ENCODE peak calls at places on chromosome 14, in six cellular contexts. B is choroid plexus epithelial cell; W is hepatocyte; N is mammary epithelial cell; J is CD8-positive, alpha-beta T cell; K is sigmoid colon. P is an unnamed sample.

GRCh38 chr14:24432259-24433131 is 2.7 kb downstream of the KHNYN start:
- DNase-seq in B (no peak), W (no peak), N (peak), J (no peak), K (peak), P (no peak)

GRCh38 chr14:54220122-54220691 is 176.6 kb upstream of the CDKN3 start:
- DNase-seq in B (no peak), W (peak), N (no peak), J (no peak), K (no peak), P (no peak)

GRCh38 chr14:69573841-69574265 is 818 bp downstream of the CCDC177 start:
- DNase-seq in B (no peak), W (peak), N (no peak), J (no peak), K (no peak), P (no peak)

GRCh38 chr14:36646664-36647416 is 14.8 kb upstream of the PAX9 start:
- DNase-seq in B (no peak), W (peak), N (peak), J (no peak), K (no peak), P (no peak)

GRCh38 chr14:56687123-56687522 is 107.5 kb downstream of the TMEM260 start:
- DNase-seq in B (no peak), W (no peak), N (peak), J (no peak), K (no peak), P (no peak)

GRCh38 chr14:93160353-93160801 is 24.3 kb downstream of the MOAP1 start:
- DNase-seq in B (peak), W (peak), N (no peak), J (no peak), K (no peak), P (no peak)

GRCh38 chr14:66493750-66494149 is 7.6 kb downstream of the CCDC196 start:
- DNase-seq in B (no peak), W (no peak), N (no peak), J (no peak), K (no peak), P (no peak)

GRCh38 chr14:68766299-68767247 is 26.3 kb downstream of the ZFP36L1 start:
- DNase-seq in B (no peak), W (no peak), N (no peak), J (no peak), K (peak), P (no peak)

GRCh38 chr14:55075628-55076027 is 24.2 kb downstream of the MAPK1IP1L start:
- DNase-seq in B (peak), W (no peak), N (no peak), J (no peak), K (no peak), P (peak)

GRCh38 chr14:34713681-34714319 is 593 bp downstream of the CFL2 start:
- DNase-seq in B (peak), W (peak), N (peak), J (no peak), K (peak), P (peak)

GRCh38 chr14:65258391-65258790 is 154.1 kb upstream of the FUT8 start:
- DNase-seq in B (peak), W (no peak), N (peak), J (no peak), K (no peak), P (peak)

GRCh38 chr14:68649461-68650189 is 143.2 kb downstream of the ZFP36L1 start:
- DNase-seq in B (no peak), W (no peak), N (no peak), J (no peak), K (no peak), P (peak)

GRCh38 chr14:89206426-89206825 is 210.6 kb downstream of the FOXN3 start:
- DNase-seq in B (no peak), W (no peak), N (no peak), J (no peak), K (no peak), P (no peak)

GRCh38 chr14:100691395-100692025 is 35.2 kb upstream of the DLK1 start:
- DNase-seq in B (no peak), W (no peak), N (peak), J (no peak), K (no peak), P (no peak)

GRCh38 chr14:69471916-69472315 is 12.6 kb upstream of the PLEKHD1 start:
- DNase-seq in B (no peak), W (peak), N (no peak), J (no peak), K (no peak), P (no peak)

GRCh38 chr14:32763673-32764072 is 175.0 kb upstream of the NPAS3 start:
- DNase-seq in B (no peak), W (no peak), N (no peak), J (no peak), K (no peak), P (no peak)

GRCh38 chr14:58138065-58138718 is 13.8 kb downstream of the ARMH4 start:
- DNase-seq in B (no peak), W (peak), N (no peak), J (no peak), K (no peak), P (no peak)

GRCh38 chr14:99134333-99135046 is 137.5 kb downstream of the BCL11B start:
- DNase-seq in B (no peak), W (no peak), N (no peak), J (no peak), K (peak), P (no peak)

DNA sequence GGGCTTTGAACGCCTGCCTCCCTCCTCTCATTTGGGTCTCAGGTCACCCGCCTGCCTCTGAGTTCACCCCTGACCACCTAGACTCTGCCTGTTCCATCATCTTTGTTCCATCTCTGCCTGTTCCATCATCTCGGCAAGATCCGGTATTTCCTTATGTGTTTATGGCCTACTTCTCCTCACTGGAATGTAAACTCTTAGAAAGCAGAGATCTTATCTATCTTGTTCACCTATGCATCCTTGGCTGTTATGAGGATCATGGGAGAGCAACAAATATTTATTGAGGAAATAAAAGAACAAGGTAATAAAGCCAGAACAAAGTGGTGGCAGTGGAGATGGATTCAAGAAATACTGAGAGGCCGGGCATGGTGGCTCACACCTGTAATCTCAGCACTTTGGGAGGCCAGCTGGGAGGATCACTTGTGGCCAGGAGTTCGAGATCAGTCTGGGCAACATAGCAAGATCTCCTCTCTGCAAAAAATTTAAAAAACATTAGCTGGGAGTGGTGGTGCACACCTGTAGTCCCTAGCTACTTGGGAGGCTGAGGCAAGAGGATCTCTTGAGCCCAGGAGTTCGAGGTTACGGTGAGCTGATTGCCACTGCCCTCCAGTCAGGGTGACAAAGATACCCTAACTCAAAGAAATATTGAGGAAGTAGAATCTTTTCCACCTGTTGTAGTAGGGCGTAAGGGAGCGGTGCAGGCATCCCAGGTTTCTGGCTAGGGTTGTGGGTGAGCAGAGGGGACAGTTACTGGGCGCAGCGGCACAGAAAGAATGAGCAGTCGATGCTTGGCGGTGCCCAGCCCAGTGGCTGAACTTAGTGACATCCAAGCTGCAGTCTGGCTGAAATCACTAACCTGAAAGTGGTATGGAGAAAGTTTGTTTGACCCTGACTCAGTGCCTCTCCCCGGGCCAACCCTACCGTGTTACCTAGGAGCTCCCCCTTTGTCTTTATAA is 1.7 kb upstream of the KLC1 start:
- DNase-seq in B (no peak), W (peak), N (no peak), J (no peak), K (no peak), P (no peak)
- H3K4me3 ChIP-seq in B (no peak), W (no peak), N (no peak), J (no peak), K (no peak), P (no peak)

GRCh38 chr14:103857256-103857655 is 9.9 kb upstream of the PPP1R13B start:
- DNase-seq in B (no peak), W (no peak), N (no peak), J (no peak), K (no peak), P (no peak)

GRCh38 chr14:103854017-103854808 is 6.8 kb upstream of the PPP1R13B start:
- DNase-seq in B (no peak), W (no peak), N (no peak), J (no peak), K (no peak), P (no peak)

GRCh38 chr14:103855734-103856095 is 8.3 kb upstream of the PPP1R13B start:
- DNase-seq in B (no peak), W (no peak), N (no peak), J (no peak), K (no peak), P (no peak)

GRCh38 chr14:103856105-103856504 is 8.7 kb upstream of the PPP1R13B start:
- DNase-seq in B (no peak), W (no peak), N (no peak), J (no peak), K (no peak), P (no peak)

GRCh38 chr14:103854822-103855733 is 7.7 kb upstream of the PPP1R13B start:
- DNase-seq in B (no peak), W (peak), N (peak), J (no peak), K (no peak), P (no peak)
- H3K4me3 ChIP-seq in B (no peak), W (no peak), N (no peak), J (no peak), K (no peak), P (no peak)

DNA sequence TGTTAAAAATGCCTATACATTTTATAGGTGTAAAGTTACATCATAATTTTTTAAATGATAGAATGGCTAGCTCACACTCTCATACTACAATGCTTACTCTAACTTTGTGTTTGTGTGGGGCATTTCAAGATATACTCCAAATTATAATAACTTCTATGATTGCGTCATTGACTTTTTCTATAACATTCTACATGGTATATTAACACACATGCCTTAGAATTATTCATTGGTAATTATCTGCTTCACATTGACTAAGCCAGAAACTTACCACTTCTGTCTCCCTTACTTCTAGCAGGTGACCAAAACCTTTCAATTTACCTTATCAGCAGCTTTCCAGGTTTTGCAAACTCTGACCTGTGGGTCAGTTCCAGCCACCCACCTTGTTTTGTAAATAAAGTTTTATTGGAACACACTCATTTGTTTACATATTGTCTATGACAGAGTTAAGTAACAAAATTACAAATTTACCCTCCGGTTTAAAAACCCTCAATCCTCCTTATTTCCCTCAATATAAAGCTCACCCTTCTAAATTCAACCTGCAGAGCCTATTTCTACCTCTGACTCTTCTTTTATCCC is 12.7 kb upstream of the FLRT2 start:
- DNase-seq in B (no peak), W (no peak), N (no peak), J (no peak), K (no peak), P (no peak)
- H3K4me3 ChIP-seq in B (no peak), W (no peak), N (no peak), J (no peak), K (no peak), P (no peak)

GRCh38 chr14:52349731-52350130 is 35.6 kb downstream of the PTGER2 start:
- DNase-seq in B (no peak), W (no peak), N (no peak), J (no peak), K (no peak), P (no peak)
- H3K4me3 ChIP-seq in B (no peak), W (no peak), N (no peak), J (no peak), K (no peak), P (no peak)

GRCh38 chr14:45757655-45758054 is 504.7 kb upstream of the MIS18BP1 start:
- DNase-seq in B (no peak), W (no peak), N (no peak), J (no peak), K (no peak), P (no peak)
- H3K4me3 ChIP-seq in B (no peak), W (no peak), N (no peak), J (no peak), K (no peak), P (no peak)

P was measured in astrocyte.